ENCODE peak calls at places on chromosome 1, in four cellular contexts. M is right atrium auricular region, A is keratinocyte, Q is heart right ventricle. B is an unnamed sample.

GRCh38 chr1:34235594-34235993 is 58.9 kb downstream of the C1orf94 start:
- DNase-seq in M (no peak), A (no peak), Q (no peak), B (no peak)

GRCh38 chr1:67683306-67683705 is 1.7 kb upstream of the GADD45A start:
- DNase-seq in Q (no peak), A (no peak), M (no peak), B (no peak)

GRCh38 chr1:6389971-6390370 is 3.6 kb downstream of the ACOT7 start:
- DNase-seq in Q (no peak), M (no peak), A (no peak), B (no peak)

GRCh38 chr1:205301220-205301821 is 20.2 kb downstream of the NUAK2 start:
- DNase-seq in Q (no peak), M (no peak), A (no peak), B (no peak)

GRCh38 chr1:183676515-183677189 is 23.5 kb upstream of the APOBEC4 start:
- DNase-seq in Q (no peak), A (no peak), M (no peak), B (no peak)

GRCh38 chr1:234869182-234870019 is 259.2 kb downstream of the TOMM20 start:
- DNase-seq in M (no peak), A (no peak), Q (no peak), B (no peak)

GRCh38 chr1:176701151-176701866 is 238.3 kb downstream of the PAPPA2 start:
- DNase-seq in A (no peak), M (no peak), Q (no peak), B (no peak)

GRCh38 chr1:3598051-3598471 is 13.2 kb downstream of the MEGF6 start:
- DNase-seq in A (no peak), M (no peak), Q (peak), B (no peak)

GRCh38 chr1:58886611-58887010 is 102.8 kb upstream of the JUN start:
- DNase-seq in M (no peak), Q (no peak), A (no peak), B (peak)

GRCh38 chr1:163561570-163562295 is 240.0 kb downstream of the NUF2 start:
- DNase-seq in Q (no peak), M (no peak), A (no peak), B (no peak)

GRCh38 chr1:57421366-57421765 is 2.5 kb downstream of the DAB1 start:
- DNase-seq in A (no peak), M (no peak), Q (no peak), B (no peak)

GRCh38 chr1:177247777-177248176 is 77.0 kb downstream of the BRINP2 start:
- DNase-seq in A (no peak), M (no peak), Q (no peak), B (no peak)

DNA sequence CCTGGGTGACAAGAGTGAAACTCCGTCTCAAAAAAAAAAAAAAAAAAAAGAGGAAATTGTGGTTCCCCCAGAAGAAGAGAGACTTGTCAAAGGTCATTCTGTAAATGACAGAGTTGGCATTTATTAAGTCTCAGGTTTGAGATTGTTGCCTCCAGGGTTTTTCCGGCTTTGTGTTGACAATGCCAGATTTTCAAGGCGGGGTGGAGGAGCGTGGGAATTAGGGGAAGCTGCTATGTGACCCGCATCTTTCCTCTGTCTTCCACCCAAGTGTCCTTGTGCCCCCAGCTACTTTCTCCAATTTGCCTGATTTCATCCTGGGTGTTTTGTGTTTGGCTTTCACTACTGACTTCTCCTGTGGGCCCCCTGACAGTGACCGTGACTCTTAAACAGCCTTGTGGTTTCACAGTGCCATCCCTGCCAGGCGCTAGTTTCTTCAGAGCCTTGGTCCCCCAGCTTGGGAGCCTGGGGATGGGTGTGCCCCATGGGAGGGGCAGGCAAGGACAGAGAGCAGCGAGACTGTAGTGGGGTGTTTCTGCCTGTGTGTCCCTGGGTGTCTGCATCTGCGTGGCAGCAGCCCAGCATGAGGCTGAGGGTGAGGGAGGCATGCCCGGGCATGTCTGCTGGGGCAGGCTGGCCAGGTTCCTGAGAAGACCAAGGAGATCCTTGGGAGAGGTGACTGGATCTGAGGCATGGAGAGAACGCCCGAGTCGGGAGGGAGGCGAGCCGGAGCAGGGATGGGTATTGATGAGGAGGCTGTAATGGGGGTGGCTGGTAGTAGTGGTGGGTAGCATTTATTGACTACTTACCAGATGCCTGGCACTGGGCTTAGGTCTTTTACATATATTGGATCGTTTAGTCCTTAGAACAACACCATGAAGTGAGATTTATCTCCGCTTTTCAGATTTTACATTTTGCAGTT is 46.3 kb downstream of the IER5 start:
- DNase-seq in M (no peak), Q (peak), A (peak), B (no peak)
- H3K27ac ChIP-seq in M (peak), Q (peak), A (peak), B (peak)

DNA sequence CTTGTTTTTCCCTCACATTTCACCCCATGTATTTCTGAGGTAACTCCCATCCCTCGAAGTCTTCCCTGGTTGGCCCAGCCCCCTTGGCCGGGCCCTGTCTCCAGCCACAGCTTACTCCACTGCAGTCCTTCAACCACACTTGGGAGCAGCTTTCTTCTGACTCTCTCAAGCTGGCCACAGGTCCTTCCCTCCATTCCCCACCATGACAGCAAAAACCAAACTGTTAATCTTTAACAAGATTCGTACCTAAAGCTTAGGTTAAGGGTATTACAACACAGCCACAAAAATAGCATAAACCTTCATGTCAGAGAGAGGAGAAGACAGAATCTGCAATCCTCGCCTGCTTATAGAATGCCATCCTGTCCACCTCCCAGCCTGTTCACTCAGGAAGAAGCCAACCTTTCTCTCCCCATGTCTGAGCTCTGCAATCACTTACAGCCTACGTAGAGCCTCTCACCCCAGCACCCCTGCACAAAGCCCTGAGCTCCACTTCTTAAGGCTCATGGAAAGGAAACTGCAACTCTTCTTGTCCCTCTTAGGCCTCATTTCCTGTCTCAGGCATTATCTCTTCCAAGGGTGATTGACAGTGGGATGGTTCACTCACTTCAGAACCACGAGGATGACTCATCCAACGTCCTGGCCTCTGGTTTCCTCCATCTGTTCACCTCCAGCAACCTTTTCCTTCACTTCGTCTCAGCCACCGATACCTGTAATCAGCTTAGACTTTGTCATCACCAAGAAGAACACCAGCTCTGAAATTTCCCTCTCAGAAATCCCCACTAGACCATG is 72.8 kb downstream of the CD2 start:
- DNase-seq in Q (no peak), M (no peak), A (no peak), B (no peak)
- H3K27ac ChIP-seq in Q (no peak), M (no peak), A (peak), B (no peak)

GRCh38 chr1:201360486-201360885 is 17.0 kb downstream of the TNNT2 start:
- DNase-seq in A (no peak), Q (no peak), M (no peak), B (no peak)

GRCh38 chr1:201359031-201359872 is 18.2 kb downstream of the TNNT2 start:
- DNase-seq in M (no peak), A (no peak), Q (no peak), B (no peak)

GRCh38 chr1:201359873-201360210 is 17.6 kb downstream of the TNNT2 start:
- DNase-seq in Q (no peak), A (no peak), M (no peak), B (no peak)

GRCh38 chr1:201361652-201362504 is 15.6 kb downstream of the TNNT2 start:
- DNase-seq in M (no peak), A (no peak), Q (no peak), B (peak)

GRCh38 chr1:201360901-201361651 is 16.4 kb downstream of the TNNT2 start:
- DNase-seq in A (no peak), Q (no peak), M (no peak), B (no peak)
- H3K27ac ChIP-seq in A (no peak), Q (no peak), M (peak), B (no peak)

GRCh38 chr1:19413999-19414398 is 71.3 kb downstream of the CAPZB start:
- DNase-seq in M (no peak), Q (no peak), A (no peak), B (no peak)
- H3K27ac ChIP-seq in M (peak), Q (peak), A (no peak), B (peak)

DNA sequence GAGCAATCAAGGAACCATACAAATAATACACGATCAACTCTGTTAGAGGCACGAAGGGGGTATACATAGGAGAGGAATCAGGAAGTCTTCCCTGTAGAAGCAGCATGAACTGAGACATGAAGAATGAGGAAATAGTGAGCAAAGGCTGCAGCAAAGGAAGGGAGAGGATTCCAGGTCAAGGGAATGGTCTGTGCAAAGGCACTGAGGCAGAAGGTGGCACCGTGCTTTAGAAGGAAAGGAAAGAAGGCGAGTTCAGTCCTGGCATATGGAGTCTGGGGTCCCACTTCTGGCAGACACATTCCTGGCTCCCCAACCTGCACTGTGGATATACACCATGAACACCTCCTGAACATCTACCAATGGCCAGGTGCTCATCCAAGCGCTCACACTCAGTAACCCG is 56.1 kb downstream of the GLIS1 start:
- DNase-seq in M (no peak), A (no peak), Q (no peak), B (no peak)
- H3K27ac ChIP-seq in M (no peak), A (no peak), Q (no peak), B (no peak)

DNA sequence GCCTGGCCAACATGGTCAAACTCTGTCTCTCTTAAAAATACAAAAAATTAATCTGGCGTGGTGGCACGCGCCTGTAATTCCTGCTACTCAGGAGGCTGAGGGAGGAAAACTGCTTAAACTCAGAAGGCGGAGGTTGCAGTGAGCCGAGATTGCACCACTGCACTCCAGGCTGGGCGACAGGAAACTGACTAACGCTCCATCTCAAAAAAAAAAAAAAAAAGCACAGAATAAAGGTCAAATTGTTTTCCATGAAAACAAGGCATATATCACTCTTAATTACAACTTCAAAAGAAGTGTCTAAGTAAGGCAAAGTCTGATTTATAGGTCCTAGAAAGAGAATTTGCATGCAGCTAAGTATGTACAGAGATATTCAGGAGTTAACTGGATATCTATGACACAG is 25.6 kb downstream of the EYA3 start:
- DNase-seq in Q (no peak), M (no peak), A (no peak), B (no peak)
- H3K27ac ChIP-seq in Q (no peak), M (no peak), A (no peak), B (no peak)

GRCh38 chr1:203440780-203441179 is 34.8 kb upstream of the PRELP start:
- DNase-seq in A (no peak), Q (peak), M (peak), B (peak)
- H3K27ac ChIP-seq in A (no peak), Q (no peak), M (peak), B (no peak)

GRCh38 chr1:236161230-236161629 is 18.9 kb downstream of the GPR137B start:
- DNase-seq in M (no peak), Q (no peak), A (no peak), B (no peak)
- H3K27ac ChIP-seq in M (no peak), Q (no peak), A (no peak), B (no peak)